ENCODE peak calls at places on chromosomes 6 and 20, in ten cellular contexts. A is AG04450; C is head of caudate nucleus; V is GM04504; U is SJSA1; M is stimulated activated CD4-positive, alpha-beta T cell treated with anti-CD3 and anti-CD28 coated beads, Interleukin-12 subunit alpha, Interleukin-12 subunit beta, amount 100 ng/mL, for 48 hours; P is T-helper 1 cell; T is WTC11; W is NCI-H1436 treated with DMSO at 0.1 percent for 48 hours; F is activated naive CD8-positive, alpha-beta T cell treated with anti-CD3 and anti-CD28 coated beads, Interleukin-2, amount 50 U/mL, for 24 hours. J is an unnamed sample.
A peak's percentile ranks its signal among the peaks of the same experiment; 100 is the strongest.

GRCh38 chr20:63224272-63225081 is 8.5 kb upstream of the YTHDF1 start:
- DNase-seq in A (no peak), C (no peak), V (no peak), U (peak; percentile 79), M (no peak), P (no peak), T (no peak), W (no peak), F (no peak), J (no peak)

GRCh38 chr6:30541515-30542403 is 14.5 kb downstream of the GNL1 start:
- DNase-seq in A (peak; percentile 77), C (peak; percentile 87), V (peak; percentile 47), U (peak; percentile 77), M (peak; percentile 75), P (peak; percentile 73), T (peak; percentile 80), W (peak; percentile 63), F (peak; percentile 82), J (peak; percentile 80)

GRCh38 chr6:86256615-86257187 is 614.0 kb upstream of the SYNCRIP start:
- DNase-seq in A (no peak), C (no peak), V (no peak), U (no peak), M (no peak), P (no peak), T (no peak), W (no peak), F (no peak), J (no peak)

GRCh38 chr20:34579191-34579661 is 20.7 kb downstream of the MAP1LC3A start:
- DNase-seq in A (no peak), C (peak; percentile 89), V (peak; percentile 62), U (peak; percentile 67), M (no peak), P (no peak), T (no peak), W (no peak), F (no peak), J (no peak)

GRCh38 chr6:123380257-123380656 is 256.5 kb downstream of the TRDN start:
- DNase-seq in A (no peak), C (no peak), V (no peak), U (peak; percentile 1), M (no peak), P (no peak), T (no peak), W (peak; percentile 48), F (no peak), J (no peak)

GRCh38 chr6:88780714-88781389 is 182.6 kb downstream of the RNGTT start:
- DNase-seq in A (peak; percentile 46), C (peak; percentile 51), V (peak; percentile 32), U (peak; percentile 59), M (peak; percentile 56), P (peak; percentile 10), T (peak; percentile 29), W (peak; percentile 18), F (peak; percentile 44), J (peak; percentile 33)

GRCh38 chr20:34987288-34988175 is 31.9 kb downstream of the MYH7B start:
- DNase-seq in A (no peak), C (peak; percentile 53), V (no peak), U (no peak), M (no peak), P (no peak), T (no peak), W (no peak), F (no peak), J (no peak)

GRCh38 chr20:17622851-17623508 is 53.1 kb downstream of the DSTN start:
- DNase-seq in A (no peak), C (peak; percentile 25), V (no peak), U (no peak), M (no peak), P (no peak), T (peak; percentile 3), W (no peak), F (no peak), J (no peak)

GRCh38 chr6:44223471-44224153 is at the start of gene SLC29A1:
- DNase-seq in A (no peak), C (peak; percentile 84), V (no peak), U (no peak), M (peak; percentile 73), P (peak; percentile 75), T (peak; percentile 87), W (no peak), F (peak; percentile 90), J (peak; percentile 89)